ENCODE peak calls at places on chromosomes 2 and 18, in eight cellular contexts. T is Karpas-422, L is fibroblast of lung, A is keratinocyte, J is OCI-LY7, F is neural progenitor cell, D is A549, M is H9. V is an unnamed sample.

GRCh38 chr2:147696426-147696825 is 148.4 kb upstream of the ACVR2A start:
- DNase-seq in T (no peak), L (peak), A (no peak), J (no peak), F (no peak), D (no peak), M (no peak), V (no peak)

GRCh38 chr18:59839931-59840685 is 59.7 kb upstream of the PMAIP1 start:
- DNase-seq in T (no peak), L (peak), A (no peak), J (no peak), F (no peak), D (no peak), M (no peak), V (no peak)

GRCh38 chr2:97991081-97991856 is 4.5 kb downstream of the TMEM131 start:
- DNase-seq in T (no peak), L (no peak), A (no peak), J (peak), F (no peak), D (no peak), M (no peak), V (no peak)

GRCh38 chr2:101349893-101350662 is 37.2 kb downstream of the CREG2 start:
- DNase-seq in T (no peak), L (peak), A (no peak), J (no peak), F (no peak), D (peak), M (no peak), V (no peak)

GRCh38 chr18:41096504-41096903 is 858.5 kb upstream of the PIK3C3 start:
- DNase-seq in T (peak), L (peak), A (no peak), J (no peak), F (peak), D (no peak), M (no peak), V (no peak)

GRCh38 chr2:135667045-135667444 is 74.6 kb upstream of the UBXN4 start:
- DNase-seq in T (no peak), L (peak), A (no peak), J (no peak), F (no peak), D (no peak), M (no peak), V (no peak)

GRCh38 chr2:38552259-38552658 is 50.5 kb downstream of the HNRNPLL start:
- DNase-seq in T (no peak), L (no peak), A (no peak), J (no peak), F (no peak), D (no peak), M (no peak), V (no peak)

GRCh38 chr2:24115057-24115456 is 8.1 kb downstream of the PFN4 start:
- DNase-seq in T (peak), L (peak), A (no peak), J (no peak), F (no peak), D (peak), M (no peak), V (peak)

GRCh38 chr2:191041418-191042161 is 27.6 kb upstream of the STAT1 start:
- DNase-seq in T (no peak), L (peak), A (no peak), J (no peak), F (no peak), D (peak), M (peak), V (peak)

GRCh38 chr2:66438498-66439290 is 3.8 kb downstream of the MEIS1 start:
- DNase-seq in T (no peak), L (peak), A (no peak), J (no peak), F (no peak), D (no peak), M (no peak), V (no peak)

GRCh38 chr2:11496311-11496710 is 30.4 kb upstream of the E2F6 start:
- DNase-seq in T (no peak), L (no peak), A (no peak), J (no peak), F (no peak), D (no peak), M (no peak), V (no peak)

GRCh38 chr2:107364361-107364950 is 462.2 kb upstream of the RGPD4 start:
- DNase-seq in T (no peak), L (no peak), A (no peak), J (no peak), F (no peak), D (no peak), M (no peak), V (no peak)

GRCh38 chr2:128535928-128536327 is 217.3 kb upstream of the HS6ST1 start:
- DNase-seq in T (no peak), L (peak), A (no peak), J (no peak), F (no peak), D (no peak), M (no peak), V (peak)

GRCh38 chr18:65221736-65222135 is 529.1 kb upstream of the CDH7 start:
- DNase-seq in T (no peak), L (no peak), A (no peak), J (no peak), F (no peak), D (no peak), M (no peak), V (no peak)

GRCh38 chr18:11025270-11025669 is 124.1 kb downstream of the PIEZO2 start:
- DNase-seq in T (no peak), L (no peak), A (no peak), J (no peak), F (no peak), D (no peak), M (no peak), V (no peak)

GRCh38 chr2:96806468-96807126 is 9.5 kb upstream of the CNNM3 start:
- DNase-seq in T (no peak), L (no peak), A (no peak), J (peak), F (no peak), D (no peak), M (no peak), V (no peak)

GRCh38 chr2:181312515-181312927 is 144.7 kb upstream of the ITGA4 start:
- DNase-seq in T (peak), L (no peak), A (no peak), J (peak), F (no peak), D (no peak), M (no peak), V (no peak)

GRCh38 chr2:191521608-191522208 is 156.2 kb upstream of the NABP1 start:
- DNase-seq in T (peak), L (peak), A (no peak), J (peak), F (no peak), D (peak), M (no peak), V (no peak)

GRCh38 chr2:33451214-33451613 is 25.2 kb upstream of the RASGRP3 start:
- DNase-seq in T (no peak), L (no peak), A (no peak), J (no peak), F (no peak), D (no peak), M (no peak), V (no peak)

GRCh38 chr2:118668431-118669424 is 178.7 kb downstream of the EN1 start:
- DNase-seq in T (no peak), L (peak), A (peak), J (no peak), F (peak), D (peak), M (no peak), V (peak)

GRCh38 chr2:20145497-20146193 is 79.3 kb downstream of the SDC1 start:
- DNase-seq in T (no peak), L (no peak), A (no peak), J (no peak), F (no peak), D (no peak), M (no peak), V (peak)

GRCh38 chr2:19864369-19864768 is 37.4 kb downstream of the TTC32 start:
- DNase-seq in T (no peak), L (no peak), A (no peak), J (no peak), F (no peak), D (no peak), M (no peak), V (no peak)

GRCh38 chr2:206218792-206219509 is 55.5 kb upstream of the ZDBF2 start:
- DNase-seq in T (no peak), L (no peak), A (no peak), J (no peak), F (no peak), D (no peak), M (no peak), V (no peak)

GRCh38 chr2:134103196-134103595 is 150.7 kb upstream of the MGAT5 start:
- DNase-seq in T (no peak), L (no peak), A (no peak), J (no peak), F (no peak), D (no peak), M (no peak), V (no peak)

GRCh38 chr2:174779361-174779928 is 15.2 kb upstream of the CHRNA1 start:
- DNase-seq in T (no peak), L (peak), A (no peak), J (no peak), F (no peak), D (no peak), M (no peak), V (no peak)

GRCh38 chr18:59210311-59210710 is 9.6 kb upstream of the GRP start:
- DNase-seq in T (no peak), L (no peak), A (no peak), J (no peak), F (no peak), D (no peak), M (no peak), V (no peak)

GRCh38 chr2:127197475-127198385 is 22.4 kb downstream of the CYP27C1 start:
- DNase-seq in T (peak), L (peak), A (no peak), J (peak), F (peak), D (peak), M (peak), V (peak)

GRCh38 chr2:192969055-192969454 is 774.3 kb upstream of the TMEFF2 start:
- DNase-seq in T (no peak), L (peak), A (no peak), J (no peak), F (no peak), D (no peak), M (no peak), V (no peak)

GRCh38 chr2:43131051-43131889 is 95.1 kb downstream of the ZFP36L2 start:
- DNase-seq in T (peak), L (peak), A (peak), J (peak), F (peak), D (peak), M (peak), V (peak)

GRCh38 chr2:26555246-26556133 is 77.6 kb upstream of the OTOF start:
- DNase-seq in T (no peak), L (no peak), A (no peak), J (no peak), F (no peak), D (peak), M (no peak), V (no peak)

GRCh38 chr2:168136392-168136977 is 110.9 kb downstream of the STK39 start:
- DNase-seq in T (peak), L (peak), A (no peak), J (peak), F (peak), D (peak), M (no peak), V (no peak)

GRCh38 chr2:237315881-237316225 is 98.1 kb downstream of the COL6A3 start:
- DNase-seq in T (no peak), L (peak), A (no peak), J (no peak), F (no peak), D (no peak), M (no peak), V (no peak)

GRCh38 chr2:128493880-128494279 is 175.2 kb upstream of the HS6ST1 start:
- DNase-seq in T (no peak), L (no peak), A (no peak), J (no peak), F (no peak), D (no peak), M (peak), V (no peak)

GRCh38 chr18:54119524-54120019 is 104.9 kb downstream of the MBD2 start:
- DNase-seq in T (peak), L (peak), A (no peak), J (peak), F (peak), D (peak), M (peak), V (peak)

GRCh38 chr18:48098007-48098406 is 167.5 kb upstream of the SMAD2 start:
- DNase-seq in T (no peak), L (no peak), A (peak), J (no peak), F (no peak), D (no peak), M (no peak), V (no peak)

GRCh38 chr2:27960237-27960912 is 69.8 kb downstream of the BABAM2 start:
- DNase-seq in T (no peak), L (peak), A (no peak), J (no peak), F (no peak), D (no peak), M (no peak), V (no peak)

GRCh38 chr2:109604597-109604996 is 9.2 kb downstream of the SEPTIN10 start:
- DNase-seq in T (no peak), L (peak), A (peak), J (no peak), F (no peak), D (peak), M (no peak), V (peak)

GRCh38 chr18:12313530-12314245 is 5.6 kb downstream of the TUBB6 start:
- DNase-seq in T (no peak), L (no peak), A (no peak), J (no peak), F (no peak), D (no peak), M (no peak), V (no peak)

GRCh38 chr2:10027931-10028330 is 15.4 kb upstream of the KLF11 start:
- DNase-seq in T (no peak), L (no peak), A (no peak), J (no peak), F (no peak), D (no peak), M (no peak), V (no peak)
- H3K4me2 ChIP-seq in T (no peak), L (no peak), A (no peak), J (no peak), F (no peak), D (no peak), M (no peak), V (no peak)

DNA sequence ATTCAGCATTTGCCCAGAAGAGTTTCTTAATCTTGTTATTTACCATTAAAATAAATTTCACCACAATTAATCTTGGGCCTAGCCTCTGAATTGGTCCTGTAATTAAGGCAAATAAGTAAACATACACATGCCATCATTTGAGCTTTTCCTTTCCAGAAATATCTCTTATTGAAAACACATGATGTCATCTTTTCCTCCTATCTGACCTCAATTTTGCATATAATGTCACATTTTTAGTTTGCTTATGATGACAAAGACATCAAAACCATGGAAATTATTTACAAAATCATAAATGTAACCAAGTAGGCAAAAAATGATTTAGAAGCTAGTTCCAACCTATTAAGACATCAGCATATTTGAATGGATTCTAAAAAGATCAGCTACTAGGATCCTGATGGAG is 915.5 kb downstream of the ERBB4 start:
- DNase-seq in T (no peak), L (no peak), A (no peak), J (no peak), F (no peak), D (no peak), M (no peak), V (no peak)
- H3K4me2 ChIP-seq in T (no peak), L (no peak), A (no peak), J (no peak), F (no peak), D (no peak), M (no peak), V (no peak)

GRCh38 chr2:1750935-1751767 is 6.8 kb upstream of the PXDN start:
- DNase-seq in T (peak), L (peak), A (no peak), J (peak), F (peak), D (peak), M (peak), V (peak)
- H3K4me2 ChIP-seq in T (no peak), L (no peak), A (no peak), J (no peak), F (no peak), D (no peak), M (no peak), V (no peak)

DNA sequence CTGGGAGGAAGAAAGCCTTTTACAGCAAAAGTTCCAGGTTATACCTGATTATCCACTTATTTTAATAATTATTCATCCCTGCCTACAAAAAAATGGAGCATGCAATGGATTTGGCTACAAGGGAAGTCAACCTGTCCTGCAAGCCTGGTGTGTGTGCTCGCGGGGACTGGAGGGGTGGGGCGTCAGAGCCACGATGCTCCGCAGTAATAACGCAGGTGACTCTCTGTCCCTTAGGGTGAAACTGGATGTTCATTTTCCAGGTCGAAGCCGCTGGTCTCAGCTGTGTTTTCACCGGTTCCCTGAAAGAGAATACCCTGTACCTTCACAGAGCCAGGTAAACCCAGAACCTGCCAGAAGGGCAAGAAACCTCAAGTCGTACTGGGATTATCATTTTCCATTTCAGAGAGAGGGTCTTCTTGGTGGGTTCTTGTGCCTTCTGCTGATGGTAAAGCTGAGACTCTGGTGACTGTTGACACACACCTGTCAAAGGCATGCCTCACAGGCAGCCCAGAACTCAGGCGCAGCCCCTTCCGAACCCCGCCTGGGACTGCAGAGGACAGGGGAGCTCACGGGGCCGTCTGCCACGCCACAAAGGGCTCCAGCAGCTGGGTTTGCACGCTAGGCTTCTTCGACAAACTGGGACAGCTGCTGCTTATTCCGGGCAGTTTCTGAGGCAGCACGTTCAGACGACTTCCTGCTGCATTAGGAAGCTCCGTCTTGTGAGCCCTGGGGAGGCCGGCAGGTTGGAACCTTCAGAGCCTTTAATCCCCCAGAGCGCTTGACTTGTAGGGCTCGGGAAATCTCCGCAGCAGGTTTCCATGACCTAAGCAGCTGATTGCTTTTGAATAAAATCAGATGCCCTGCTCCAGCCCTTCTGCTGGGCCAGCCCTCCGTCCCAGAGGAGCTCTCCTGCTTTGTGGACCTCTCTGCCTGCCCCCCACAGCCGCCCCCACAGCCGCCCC is 58.7 kb downstream of the KCNG2 start:
- DNase-seq in T (peak), L (peak), A (no peak), J (peak), F (peak), D (peak), M (peak), V (no peak)
- H3K4me2 ChIP-seq in T (peak), L (no peak), A (peak), J (no peak), F (peak), D (peak), M (no peak), V (peak)

GRCh38 chr18:23103449-23103848 is 31.8 kb upstream of the CABLES1 start:
- DNase-seq in T (no peak), L (no peak), A (no peak), J (no peak), F (no peak), D (peak), M (no peak), V (no peak)

GRCh38 chr18:23106575-23106974 is 28.7 kb upstream of the CABLES1 start:
- DNase-seq in T (no peak), L (peak), A (peak), J (no peak), F (no peak), D (peak), M (no peak), V (peak)

GRCh38 chr18:23107718-23108117 is 27.6 kb upstream of the CABLES1 start:
- DNase-seq in T (no peak), L (no peak), A (no peak), J (no peak), F (no peak), D (peak), M (no peak), V (no peak)

GRCh38 chr18:23105030-23105429 is 30.3 kb upstream of the CABLES1 start:
- DNase-seq in T (no peak), L (no peak), A (no peak), J (no peak), F (no peak), D (no peak), M (no peak), V (peak)

GRCh38 chr18:23105581-23106219 is 29.6 kb upstream of the CABLES1 start:
- DNase-seq in T (no peak), L (no peak), A (no peak), J (no peak), F (no peak), D (peak), M (no peak), V (peak)
- H3K4me2 ChIP-seq in T (no peak), L (no peak), A (peak), J (no peak), F (no peak), D (peak), M (no peak), V (peak)

DNA sequence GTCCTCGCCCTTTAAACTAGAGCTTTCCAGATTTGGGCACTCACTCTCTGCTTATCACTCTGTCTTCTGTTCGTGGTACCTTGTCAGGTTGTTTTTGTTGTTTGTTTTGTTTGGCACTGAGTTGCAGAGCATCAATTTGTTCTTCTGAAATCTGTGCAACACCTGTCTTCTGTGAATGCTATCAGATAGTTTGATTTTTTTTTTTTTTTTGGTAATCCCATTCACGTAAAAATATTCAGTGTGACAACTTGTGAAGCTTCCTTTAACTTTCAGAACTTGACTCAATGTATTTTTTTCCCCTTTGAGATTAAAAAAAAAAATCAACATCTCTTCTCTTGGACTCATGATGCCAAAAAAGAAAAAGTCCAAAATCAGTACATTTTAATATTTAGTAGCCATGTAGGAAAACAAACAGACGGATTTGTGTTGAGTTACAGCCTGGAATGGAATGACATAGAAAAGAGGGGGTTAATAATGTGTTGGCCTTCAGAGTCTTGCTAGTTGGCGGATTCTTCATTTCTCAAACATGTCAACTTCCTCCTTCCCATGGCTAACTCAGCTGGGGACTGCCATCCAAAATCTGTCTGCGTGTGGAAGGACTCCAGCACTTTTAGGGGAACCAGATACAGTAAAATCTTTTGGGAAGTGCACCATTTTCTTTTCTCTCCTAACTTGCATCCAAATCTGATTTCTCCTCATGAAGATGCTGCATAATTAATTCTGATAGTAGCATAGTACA is 1.6 kb downstream of the TMEM178A start:
- DNase-seq in T (no peak), L (no peak), A (no peak), J (no peak), F (no peak), D (no peak), M (no peak), V (no peak)
- H3K4me2 ChIP-seq in T (no peak), L (no peak), A (no peak), J (no peak), F (peak), D (peak), M (peak), V (no peak)

V was measured in PC-9.